ENCODE peak calls at places on chromosomes 13 and 19, in ten cellular contexts. One of them, this sample, is unnamed.

GRCh38 chr13:81779896-81780295 is 1439.0 kb upstream of the SPRY2 start:
- DNase-seq in PC-9: no peak
- DNase-seq in thoracic aorta: no peak
- DNase-seq in cardiac muscle cell: no peak
- DNase-seq in left ventricle myocardium inferior: no peak
- DNase-seq in uterus: no peak
- DNase-seq in left lung: no peak
- DNase-seq in Peyer's patch: no peak
- DNase-seq in stomach: no peak
- DNase-seq in PC-3: peak
- DNase-seq in this sample: no peak

GRCh38 chr19:23481043-23481442 is 85.8 kb upstream of the ZNF91 start:
- DNase-seq in thoracic aorta: no peak
- DNase-seq in left ventricle myocardium inferior: no peak
- DNase-seq in PC-9: peak
- DNase-seq in stomach: no peak
- DNase-seq in Peyer's patch: no peak
- DNase-seq in uterus: no peak
- DNase-seq in cardiac muscle cell: no peak
- DNase-seq in left lung: no peak
- DNase-seq in PC-3: peak
- DNase-seq in this sample: no peak

GRCh38 chr19:33273881-33274662 is 28.3 kb downstream of the CEBPA start:
- DNase-seq in PC-9: no peak
- DNase-seq in PC-3: peak
- DNase-seq in left lung: peak
- DNase-seq in Peyer's patch: peak
- DNase-seq in uterus: peak
- DNase-seq in left ventricle myocardium inferior: no peak
- DNase-seq in cardiac muscle cell: peak
- DNase-seq in stomach: peak
- DNase-seq in thoracic aorta: peak
- DNase-seq in this sample: peak

GRCh38 chr19:58544591-58545285 is 874 bp downstream of the TRIM28 start:
- DNase-seq in PC-3: peak
- DNase-seq in cardiac muscle cell: peak
- DNase-seq in thoracic aorta: no peak
- DNase-seq in stomach: no peak
- DNase-seq in left lung: no peak
- DNase-seq in Peyer's patch: no peak
- DNase-seq in uterus: no peak
- DNase-seq in PC-9: no peak
- DNase-seq in left ventricle myocardium inferior: no peak
- DNase-seq in this sample: peak

GRCh38 chr19:58571575-58571947 is 1.6 kb downstream of the MZF1 start:
- DNase-seq in Peyer's patch: peak
- DNase-seq in thoracic aorta: no peak
- DNase-seq in left ventricle myocardium inferior: no peak
- DNase-seq in left lung: peak
- DNase-seq in cardiac muscle cell: no peak
- DNase-seq in uterus: peak
- DNase-seq in stomach: no peak
- DNase-seq in PC-3: no peak
- DNase-seq in PC-9: no peak
- DNase-seq in this sample: no peak

GRCh38 chr13:23644527-23644926 is 74.3 kb downstream of the TNFRSF19 start:
- DNase-seq in uterus: no peak
- DNase-seq in thoracic aorta: no peak
- DNase-seq in cardiac muscle cell: peak
- DNase-seq in stomach: no peak
- DNase-seq in Peyer's patch: no peak
- DNase-seq in PC-3: no peak
- DNase-seq in PC-9: no peak
- DNase-seq in left ventricle myocardium inferior: no peak
- DNase-seq in left lung: no peak
- DNase-seq in this sample: no peak

GRCh38 chr13:37651891-37652290 is 53.3 kb upstream of the POSTN start:
- DNase-seq in cardiac muscle cell: no peak
- DNase-seq in thoracic aorta: no peak
- DNase-seq in PC-3: peak
- DNase-seq in PC-9: no peak
- DNase-seq in stomach: no peak
- DNase-seq in uterus: no peak
- DNase-seq in left ventricle myocardium inferior: no peak
- DNase-seq in Peyer's patch: no peak
- DNase-seq in left lung: no peak
- DNase-seq in this sample: no peak

GRCh38 chr13:110471833-110472162 is 89.7 kb downstream of the RAB20 start:
- DNase-seq in cardiac muscle cell: peak
- DNase-seq in uterus: no peak
- DNase-seq in stomach: peak
- DNase-seq in thoracic aorta: no peak
- DNase-seq in left ventricle myocardium inferior: peak
- DNase-seq in PC-3: no peak
- DNase-seq in Peyer's patch: peak
- DNase-seq in PC-9: no peak
- DNase-seq in left lung: peak
- DNase-seq in this sample: peak

GRCh38 chr19:11130824-11131455 is 24.6 kb downstream of the SPC24 start:
- DNase-seq in PC-9: peak
- DNase-seq in Peyer's patch: peak
- DNase-seq in cardiac muscle cell: peak
- DNase-seq in PC-3: peak
- DNase-seq in uterus: peak
- DNase-seq in stomach: peak
- DNase-seq in left lung: peak
- DNase-seq in thoracic aorta: peak
- DNase-seq in left ventricle myocardium inferior: peak
- DNase-seq in this sample: peak

GRCh38 chr19:18425515-18426415 is 6.6 kb downstream of the SSBP4 start:
- DNase-seq in left lung: no peak
- DNase-seq in stomach: no peak
- DNase-seq in uterus: peak
- DNase-seq in Peyer's patch: peak
- DNase-seq in cardiac muscle cell: peak
- DNase-seq in thoracic aorta: no peak
- DNase-seq in PC-3: no peak
- DNase-seq in left ventricle myocardium inferior: peak
- DNase-seq in PC-9: no peak
- DNase-seq in this sample: no peak

GRCh38 chr19:33464733-33465115 is 56.9 kb downstream of the PEPD start:
- DNase-seq in cardiac muscle cell: no peak
- DNase-seq in left ventricle myocardium inferior: no peak
- DNase-seq in thoracic aorta: no peak
- DNase-seq in PC-3: no peak
- DNase-seq in uterus: no peak
- DNase-seq in stomach: no peak
- DNase-seq in Peyer's patch: peak
- DNase-seq in left lung: no peak
- DNase-seq in PC-9: no peak
- DNase-seq in this sample: peak

GRCh38 chr13:43611631-43612416 is 174.9 kb downstream of the ENOX1 start:
- DNase-seq in uterus: no peak
- DNase-seq in stomach: no peak
- DNase-seq in PC-3: no peak
- DNase-seq in left ventricle myocardium inferior: no peak
- DNase-seq in PC-9: no peak
- DNase-seq in Peyer's patch: no peak
- DNase-seq in cardiac muscle cell: no peak
- DNase-seq in thoracic aorta: no peak
- DNase-seq in left lung: no peak
- DNase-seq in this sample: no peak

GRCh38 chr19:32373614-32374295 is 28.3 kb downstream of the ZNF507 start:
- DNase-seq in PC-9: peak
- DNase-seq in Peyer's patch: peak
- DNase-seq in PC-3: peak
- DNase-seq in cardiac muscle cell: peak
- DNase-seq in uterus: no peak
- DNase-seq in left lung: no peak
- DNase-seq in left ventricle myocardium inferior: no peak
- DNase-seq in stomach: peak
- DNase-seq in thoracic aorta: peak
- DNase-seq in this sample: no peak

GRCh38 chr13:58239774-58240268 is 608.3 kb downstream of the PCDH17 start:
- DNase-seq in stomach: no peak
- DNase-seq in PC-3: no peak
- DNase-seq in cardiac muscle cell: no peak
- DNase-seq in PC-9: no peak
- DNase-seq in Peyer's patch: no peak
- DNase-seq in left lung: no peak
- DNase-seq in left ventricle myocardium inferior: peak
- DNase-seq in thoracic aorta: no peak
- DNase-seq in uterus: no peak
- DNase-seq in this sample: no peak

GRCh38 chr13:97749174-97749573 is 204.3 kb upstream of the IPO5 start:
- DNase-seq in PC-3: peak
- DNase-seq in uterus: no peak
- DNase-seq in stomach: no peak
- DNase-seq in Peyer's patch: no peak
- DNase-seq in thoracic aorta: no peak
- DNase-seq in left ventricle myocardium inferior: no peak
- DNase-seq in PC-9: peak
- DNase-seq in left lung: no peak
- DNase-seq in cardiac muscle cell: peak
- DNase-seq in this sample: no peak
- TF ChIP-seq CTCF in PC-3: peak
- TF ChIP-seq CTCF in uterus: no peak
- TF ChIP-seq CTCF in stomach: no peak
- TF ChIP-seq CTCF in Peyer's patch: no peak
- TF ChIP-seq CTCF in thoracic aorta: no peak
- TF ChIP-seq CTCF in left ventricle myocardium inferior: no peak
- TF ChIP-seq CTCF in PC-9: peak
- TF ChIP-seq CTCF in left lung: no peak
- TF ChIP-seq CTCF in cardiac muscle cell: peak
- TF ChIP-seq CTCF in this sample: no peak

GRCh38 chr13:99307648-99308339 is 595 bp upstream of the GPR183 start:
- DNase-seq in Peyer's patch: peak
- DNase-seq in stomach: no peak
- DNase-seq in cardiac muscle cell: peak
- DNase-seq in thoracic aorta: no peak
- DNase-seq in PC-9: no peak
- DNase-seq in PC-3: peak
- DNase-seq in uterus: no peak
- DNase-seq in left ventricle myocardium inferior: no peak
- DNase-seq in left lung: peak
- DNase-seq in this sample: peak
- H3K27ac ChIP-seq in Peyer's patch: peak
- H3K27ac ChIP-seq in stomach: peak
- H3K27ac ChIP-seq in cardiac muscle cell: peak
- H3K27ac ChIP-seq in thoracic aorta: peak
- H3K27ac ChIP-seq in PC-9: peak
- H3K27ac ChIP-seq in PC-3: peak
- H3K27ac ChIP-seq in uterus: peak
- H3K27ac ChIP-seq in left ventricle myocardium inferior: peak
- H3K27ac ChIP-seq in left lung: peak
- H3K27ac ChIP-seq in this sample: peak

DNA sequence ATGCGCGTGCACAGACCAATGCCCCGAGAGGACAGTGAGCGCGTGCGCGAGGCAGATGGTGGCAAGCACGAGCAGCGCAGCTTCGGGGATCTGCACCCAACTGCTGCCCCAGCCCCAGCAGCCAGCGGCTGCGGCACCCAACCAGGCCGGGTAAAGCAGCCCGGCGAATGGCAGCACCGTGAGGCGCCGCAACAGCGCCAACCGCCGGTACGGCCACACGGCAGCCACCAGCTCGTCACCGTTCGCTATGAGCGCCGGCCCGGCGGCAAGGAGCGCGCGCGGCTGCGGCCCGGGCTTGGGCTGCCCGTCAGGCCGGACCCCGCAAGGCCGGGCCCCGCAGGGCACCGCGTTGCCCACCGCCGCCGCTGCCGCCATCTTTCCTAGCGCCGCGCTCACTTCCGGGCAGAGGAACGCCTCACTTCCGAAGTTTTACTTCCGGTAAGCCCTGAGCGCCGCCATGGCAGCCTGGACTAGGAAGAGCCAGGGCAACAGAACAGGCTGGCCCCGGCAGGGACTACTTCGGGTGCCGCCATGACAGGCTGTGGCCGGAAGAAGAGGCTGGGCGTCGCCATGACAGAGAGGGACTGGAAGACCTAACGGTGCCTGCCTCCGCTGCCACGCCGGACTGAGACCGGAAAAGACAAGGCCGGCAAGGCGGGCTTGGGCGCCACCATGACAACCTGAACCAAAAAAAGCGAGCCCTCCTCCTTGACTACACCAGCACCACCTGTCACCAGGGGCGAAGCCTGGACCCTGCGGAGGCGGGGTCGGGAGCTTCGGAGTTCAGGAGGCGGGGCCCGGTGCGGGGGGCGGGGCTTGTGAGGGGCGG is at the start of gene ATP13A1:
- DNase-seq in Peyer's patch: peak
- DNase-seq in cardiac muscle cell: peak
- DNase-seq in uterus: peak
- DNase-seq in left ventricle myocardium inferior: peak
- DNase-seq in stomach: peak
- DNase-seq in thoracic aorta: peak
- DNase-seq in PC-9: peak
- DNase-seq in PC-3: peak
- DNase-seq in left lung: peak
- DNase-seq in this sample: peak
- TF ChIP-seq CTCF in Peyer's patch: no peak
- TF ChIP-seq CTCF in cardiac muscle cell: no peak
- TF ChIP-seq CTCF in uterus: no peak
- TF ChIP-seq CTCF in left ventricle myocardium inferior: peak
- TF ChIP-seq CTCF in stomach: no peak
- TF ChIP-seq CTCF in thoracic aorta: peak
- TF ChIP-seq CTCF in PC-9: no peak
- TF ChIP-seq CTCF in PC-3: no peak
- TF ChIP-seq CTCF in left lung: no peak
- TF ChIP-seq CTCF in this sample: no peak

DNA sequence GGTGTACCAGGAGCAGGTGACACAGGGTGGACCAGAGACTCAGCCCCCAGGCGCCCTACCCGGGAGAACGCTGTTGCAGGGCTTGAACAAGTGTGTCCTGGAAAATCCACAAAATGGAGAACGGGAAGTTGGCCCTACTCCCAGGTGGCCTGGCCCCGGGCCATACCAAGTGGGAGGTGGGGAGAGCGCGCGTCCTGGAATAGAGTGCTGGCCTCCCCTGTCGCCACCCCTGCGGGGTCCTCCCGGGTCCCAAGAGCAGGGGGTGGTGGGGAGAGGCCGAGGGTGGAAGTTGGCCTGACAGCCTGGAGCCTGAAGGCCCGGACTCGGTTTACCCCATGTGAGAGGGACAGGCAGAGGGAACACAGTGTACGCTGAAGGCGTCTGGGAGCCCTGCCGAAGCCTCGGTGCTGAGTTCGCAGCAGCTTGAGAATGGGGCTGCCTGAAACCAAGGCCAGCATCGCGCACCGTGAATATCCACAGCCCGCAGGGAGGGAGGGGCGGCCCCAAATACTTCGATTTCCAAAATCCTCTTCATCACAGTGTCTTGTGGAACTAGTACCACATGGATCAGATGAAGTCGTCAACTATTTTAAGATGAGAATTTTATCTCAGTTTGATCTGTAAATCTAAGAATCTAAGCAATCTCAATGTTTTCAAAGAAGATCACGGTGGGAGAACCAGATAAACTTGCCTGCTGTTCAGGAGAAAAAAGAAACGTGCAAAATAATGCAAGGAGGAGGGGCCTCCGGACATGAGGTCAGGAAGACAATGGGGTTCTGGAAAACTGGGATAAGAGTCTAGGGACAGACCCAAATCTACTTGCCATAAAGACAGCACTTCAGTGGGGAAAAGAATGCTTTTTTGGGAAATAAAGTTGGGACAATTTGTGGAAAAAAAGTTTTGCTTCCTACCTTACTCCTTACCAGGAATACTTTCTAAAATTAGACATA is 10.4 kb upstream of the KLF16 start:
- DNase-seq in uterus: peak
- DNase-seq in thoracic aorta: no peak
- DNase-seq in left lung: peak
- DNase-seq in left ventricle myocardium inferior: peak
- DNase-seq in Peyer's patch: no peak
- DNase-seq in stomach: peak
- DNase-seq in PC-3: no peak
- DNase-seq in cardiac muscle cell: no peak
- DNase-seq in PC-9: no peak
- DNase-seq in this sample: no peak
- H3K27ac ChIP-seq in uterus: peak
- H3K27ac ChIP-seq in thoracic aorta: peak
- H3K27ac ChIP-seq in left lung: peak
- H3K27ac ChIP-seq in left ventricle myocardium inferior: peak
- H3K27ac ChIP-seq in Peyer's patch: peak
- H3K27ac ChIP-seq in stomach: peak
- H3K27ac ChIP-seq in PC-3: no peak
- H3K27ac ChIP-seq in cardiac muscle cell: no peak
- H3K27ac ChIP-seq in PC-9: peak
- H3K27ac ChIP-seq in this sample: peak